ENCODE peak calls at places on chromosome 1, in four cellular contexts. L, O, B and I are unnamed samples.

GRCh38 chr1:112722601-112723510 is 7.7 kb upstream of the PPM1J start:
- DNase-seq in L (peak), O (no peak), B (no peak), I (no peak)

GRCh38 chr1:9291914-9292360 is 757 bp upstream of the SPSB1 start:
- DNase-seq in B (peak), O (peak), L (peak), I (no peak)

GRCh38 chr1:151805066-151805820 is at the start of gene LINGO4:
- DNase-seq in B (no peak), O (no peak), L (no peak), I (no peak)

GRCh38 chr1:154493276-154493675 is 8.7 kb upstream of the TDRD10 start:
- DNase-seq in L (no peak), O (no peak), B (peak), I (no peak)

GRCh38 chr1:236354330-236355147 is 39.5 kb upstream of the EDARADD start:
- DNase-seq in L (no peak), O (no peak), B (no peak), I (no peak)

GRCh38 chr1:228143480-228144212 is 3.6 kb downstream of the GUK1 start:
- DNase-seq in B (no peak), O (no peak), L (no peak), I (no peak)

GRCh38 chr1:74452035-74452434 is 60.4 kb downstream of the LRRC53 start:
- DNase-seq in L (no peak), O (no peak), B (no peak), I (no peak)

GRCh38 chr1:65965112-65965511 is 172.4 kb downstream of the PDE4B start:
- DNase-seq in O (no peak), B (no peak), L (no peak), I (no peak)

GRCh38 chr1:234515411-234515810 is 36.4 kb upstream of the TARBP1 start:
- DNase-seq in O (peak), B (no peak), L (peak), I (no peak)

GRCh38 chr1:39082140-39082799 is 56.1 kb downstream of the NDUFS5 start:
- DNase-seq in O (no peak), L (no peak), B (no peak), I (no peak)

GRCh38 chr1:7644906-7645750 is 126.0 kb upstream of the VAMP3 start:
- DNase-seq in O (no peak), L (peak), B (peak), I (no peak)

GRCh38 chr1:44108971-44109370 is 9.7 kb upstream of the KLF17 start:
- DNase-seq in O (no peak), B (no peak), L (no peak), I (no peak)

GRCh38 chr1:18470650-18471355 is 9.9 kb upstream of the KLHDC7A start:
- DNase-seq in B (no peak), L (no peak), O (no peak), I (no peak)

GRCh38 chr1:179143332-179143731 is 61.5 kb downstream of the TOR3A start:
- DNase-seq in B (no peak), L (peak), O (peak), I (no peak)

GRCh38 chr1:115056395-115056798 is 26.8 kb downstream of the TSHB start:
- DNase-seq in O (no peak), L (peak), B (no peak), I (no peak)

GRCh38 chr1:118987431-118988185 is 535 bp downstream of the TBX15 start:
- DNase-seq in B (no peak), L (no peak), O (no peak), I (no peak)

GRCh38 chr1:172530000-172530399 is 3.0 kb upstream of the SUCO start:
- DNase-seq in L (no peak), B (no peak), O (no peak), I (no peak)

GRCh38 chr1:170967042-170967910 is 31.9 kb downstream of the MROH9 start:
- DNase-seq in O (peak), B (peak), L (peak), I (no peak)

GRCh38 chr1:160954158-160955104 is at the start of gene ITLN2:
- DNase-seq in B (no peak), L (peak), O (peak), I (no peak)

GRCh38 chr1:5998906-5999301 is 6.7 kb upstream of the NPHP4 start:
- DNase-seq in O (no peak), B (no peak), L (no peak), I (no peak)

GRCh38 chr1:85628791-85629531 is 48.4 kb downstream of the CCN1 start:
- DNase-seq in O (peak), B (peak), L (peak), I (no peak)
- H3K4me3 ChIP-seq in O (peak), B (no peak), L (peak), I (no peak)

DNA sequence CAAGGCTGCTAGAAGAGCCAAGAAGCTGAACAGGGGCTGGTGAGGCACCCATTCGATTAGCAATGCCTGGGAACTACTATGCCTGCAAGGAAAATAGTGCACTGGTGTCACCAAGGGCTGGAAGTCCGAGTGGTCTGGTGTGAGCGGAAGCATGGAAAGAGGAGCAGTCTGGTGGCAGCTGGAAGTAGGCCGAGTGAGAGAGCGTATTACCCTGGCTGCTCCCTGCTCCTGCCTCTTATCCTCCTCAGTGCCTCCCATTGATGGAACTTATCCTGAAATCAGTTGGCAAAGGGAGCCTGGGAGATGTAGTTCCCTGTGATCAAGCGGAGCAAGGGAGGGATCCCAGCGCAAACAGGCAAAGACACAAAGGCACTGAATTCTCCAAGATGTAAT is 9.6 kb downstream of the SMAP2 start:
- DNase-seq in B (no peak), L (no peak), O (no peak), I (no peak)
- TF ChIP-seq POLR2A in B (no peak), L (no peak), O (no peak), I (no peak)

DNA sequence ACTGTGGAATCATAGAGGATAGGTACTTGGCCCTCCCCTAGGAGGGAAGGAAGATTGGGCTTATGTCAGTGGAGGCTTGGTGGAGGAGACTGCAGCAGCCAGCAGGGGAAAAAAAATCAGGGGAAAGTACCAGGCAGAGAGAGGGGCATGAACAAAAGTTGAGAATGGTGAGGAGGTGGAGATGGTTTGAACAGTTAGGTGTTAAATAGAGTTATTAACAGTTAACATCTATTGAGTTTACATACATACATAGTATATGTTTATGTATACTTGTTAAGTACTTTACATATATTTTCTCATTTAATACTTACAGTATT is 136.5 kb upstream of the HNRNPU start:
- DNase-seq in O (no peak), B (no peak), L (no peak), I (no peak)
- H3K4me3 ChIP-seq in O (no peak), B (no peak), L (no peak), I (no peak)

GRCh38 chr1:23422313-23422877 is 2.2 kb downstream of the TCEA3 start:
- DNase-seq in B (peak), L (peak), O (no peak), I (no peak)
- TF ChIP-seq POLR2A in B (no peak), L (no peak), O (no peak), I (no peak)